ENCODE peak calls at places on chromosomes 5 and 9, in six cellular contexts. H is kidney tubule cell, T is fibroblast of the aortic adventitia, Z is 8988T, M is dermis microvascular lymphatic vessel endothelial cell, I is fibroblast of villous mesenchyme. O is an unnamed sample.

GRCh38 chr9:31996331-31996730 is 388.1 kb upstream of the ACO1 start:
- DNase-seq in M (no peak), T (peak), H (no peak), Z (no peak), I (no peak), O (no peak)

GRCh38 chr5:43432486-43433365 is 20.5 kb upstream of the CCL28 start:
- DNase-seq in H (peak), M (peak), T (peak), Z (no peak), I (peak), O (peak)

GRCh38 chr5:43874772-43875171 is 271.8 kb downstream of the NNT start:
- DNase-seq in I (no peak), H (peak), T (peak), Z (no peak), M (peak), O (peak)

GRCh38 chr9:121860744-121861143 is 209.3 kb downstream of the DAB2IP start:
- DNase-seq in T (peak), M (peak), I (peak), Z (no peak), H (peak), O (peak)

GRCh38 chr9:112086627-112087026 is 88.5 kb downstream of the SUSD1 start:
- DNase-seq in M (no peak), T (peak), Z (no peak), H (peak), I (peak), O (peak)

GRCh38 chr9:133491656-133491925 is 12.7 kb upstream of the SLC2A6 start:
- DNase-seq in I (no peak), Z (no peak), T (no peak), M (no peak), H (no peak), O (no peak)

GRCh38 chr5:133846478-133847226 is 121.8 kb downstream of the C5orf15 start:
- DNase-seq in Z (no peak), M (no peak), T (no peak), H (no peak), I (no peak), O (no peak)

GRCh38 chr5:154331267-154331666 is 114.5 kb upstream of the SAP30L start:
- DNase-seq in H (no peak), Z (no peak), T (no peak), I (no peak), M (no peak), O (no peak)

GRCh38 chr5:33854733-33855151 is 37.0 kb downstream of the ADAMTS12 start:
- DNase-seq in H (peak), Z (no peak), T (peak), I (peak), M (peak), O (peak)

GRCh38 chr9:137955586-137955985 is 78.0 kb downstream of the CACNA1B start:
- DNase-seq in I (no peak), T (no peak), M (no peak), H (no peak), Z (no peak), O (no peak)

GRCh38 chr9:129170229-129170628 is 7.8 kb downstream of the IER5L start:
- DNase-seq in M (no peak), H (peak), Z (no peak), T (peak), I (no peak), O (no peak)

GRCh38 chr5:93189707-93190120 is 391.3 kb downstream of the NR2F1-AS1 start:
- DNase-seq in I (peak), Z (no peak), M (peak), T (peak), H (peak), O (peak)

GRCh38 chr5:165808358-165808757 is 2302.9 kb downstream of the MAT2B start:
- DNase-seq in M (no peak), Z (no peak), H (no peak), T (no peak), I (no peak), O (no peak)

GRCh38 chr9:2798423-2798822 is 45.5 kb downstream of the PUM3 start:
- DNase-seq in H (no peak), Z (no peak), I (peak), T (no peak), M (no peak), O (peak)

GRCh38 chr9:135523521-135524129 is 2.4 kb downstream of the LCN1 start:
- DNase-seq in T (no peak), H (no peak), I (no peak), M (no peak), Z (no peak), O (no peak)

GRCh38 chr5:154967419-154968024 is 26.6 kb downstream of the MRPL22 start:
- DNase-seq in I (peak), M (no peak), H (no peak), Z (no peak), T (peak), O (peak)

GRCh38 chr9:78866228-78867132 is 569.6 kb downstream of the PSAT1 start:
- DNase-seq in Z (no peak), I (peak), T (peak), M (no peak), H (peak), O (peak)

GRCh38 chr5:41695920-41696582 is 174.2 kb downstream of the OXCT1 start:
- DNase-seq in T (peak), M (no peak), H (no peak), Z (no peak), I (no peak), O (peak)

GRCh38 chr9:88835772-88836171 is 155.5 kb upstream of the S1PR3 start:
- DNase-seq in Z (no peak), T (no peak), I (peak), M (no peak), H (no peak), O (no peak)

GRCh38 chr9:33924978-33925797 is 108.2 kb downstream of the UBE2R2 start:
- DNase-seq in H (peak), Z (peak), T (peak), I (peak), M (peak), O (peak)

GRCh38 chr9:6681957-6682501 is 36.5 kb upstream of the GLDC start:
- DNase-seq in I (no peak), H (no peak), T (no peak), M (no peak), Z (no peak), O (no peak)

GRCh38 chr5:15014809-15015208 is 143.2 kb upstream of the ANKH start:
- DNase-seq in T (peak), Z (no peak), M (no peak), H (peak), I (peak), O (peak)

O was measured in HCEC 1CT.